ENCODE peak calls at places on chromosomes 6 and 20, in seven cellular contexts. D, Y, V, W, F, P and A are unnamed samples.

GRCh38 chr6:26231006-26231587 is 133.9 kb upstream of the BTN3A2 start:
- DNase-seq in W (no peak), P (no peak), V (no peak), F (no peak), Y (no peak), D (no peak), A (no peak)

GRCh38 chr6:55826941-55827340 is 48.4 kb downstream of the BMP5 start:
- DNase-seq in Y (peak; percentile 32), F (peak; percentile 14), V (no peak), W (no peak), D (no peak), P (no peak), A (no peak)

GRCh38 chr20:64077094-64077493 is 2.2 kb downstream of the RGS19 start:
- DNase-seq in F (no peak), V (peak; percentile 92), P (no peak), W (peak; percentile 80), Y (no peak), D (peak; percentile 48), A (no peak)

GRCh38 chr20:481167-481566 is 18.8 kb upstream of the TBC1D20 start:
- DNase-seq in D (no peak), W (no peak), P (no peak), F (no peak), Y (no peak), V (no peak), A (no peak)

GRCh38 chr20:2130062-2130591 is 28.5 kb downstream of the STK35 start:
- DNase-seq in V (no peak), W (no peak), D (no peak), Y (no peak), P (no peak), F (no peak), A (no peak)

GRCh38 chr20:63176035-63176434 is 39.9 kb downstream of the YTHDF1 start:
- DNase-seq in W (no peak), D (no peak), F (no peak), P (no peak), Y (peak; percentile 84), V (no peak), A (no peak)

GRCh38 chr20:8862092-8862491 is 206.8 kb upstream of the PLCB4 start:
- DNase-seq in F (no peak), W (no peak), D (no peak), P (no peak), Y (no peak), V (no peak), A (no peak)

GRCh38 chr6:110053395-110054240 is 75.5 kb downstream of the GPR6 start:
- DNase-seq in W (no peak), D (no peak), V (no peak), F (peak; percentile 72), Y (peak; percentile 82), P (no peak), A (peak; percentile 24)

GRCh38 chr6:31143148-31143547 is 4.3 kb upstream of the PSORS1C2 start:
- DNase-seq in W (peak; percentile 86), Y (peak; percentile 70), F (peak; percentile 95), V (no peak), P (no peak), D (no peak), A (peak; percentile 32)

GRCh38 chr20:10568032-10568431 is 105.8 kb downstream of the JAG1 start:
- DNase-seq in W (no peak), Y (no peak), P (no peak), F (peak; percentile 23), V (no peak), D (no peak), A (no peak)

GRCh38 chr20:5786930-5787826 is 37.0 kb downstream of the SHLD1 start:
- DNase-seq in D (no peak), P (no peak), V (no peak), F (no peak), W (no peak), Y (no peak), A (no peak)

GRCh38 chr6:134457941-134458340 is 140.0 kb upstream of the SGK1 start:
- DNase-seq in V (no peak), F (peak; percentile 58), P (no peak), D (no peak), W (no peak), Y (no peak), A (no peak)

GRCh38 chr20:2133318-2134183 is 31.9 kb downstream of the STK35 start:
- DNase-seq in F (peak; percentile 40), W (no peak), Y (peak; percentile 54), D (no peak), V (no peak), P (no peak), A (no peak)

GRCh38 chr6:55101157-55101556 is 73.2 kb upstream of the HCRTR2 start:
- DNase-seq in F (no peak), D (no peak), W (no peak), Y (no peak), V (no peak), P (no peak), A (no peak)

GRCh38 chr6:158655569-158656450 is 6.0 kb downstream of the SYTL3 start:
- DNase-seq in V (no peak), Y (no peak), P (no peak), D (no peak), F (no peak), W (no peak), A (no peak)

GRCh38 chr6:168307695-168308021 is 11.9 kb downstream of the DACT2 start:
- DNase-seq in P (no peak), F (no peak), W (no peak), V (peak; percentile 77), D (no peak), Y (no peak), A (no peak)

GRCh38 chr6:82263916-82264315 is 16.4 kb upstream of the IBTK start:
- DNase-seq in D (no peak), Y (no peak), P (no peak), V (no peak), W (no peak), F (no peak), A (no peak)

GRCh38 chr6:168155821-168156741 is 77.1 kb upstream of the FRMD1 start:
- DNase-seq in D (no peak), F (no peak), P (no peak), V (no peak), Y (no peak), W (no peak), A (no peak)

GRCh38 chr6:75436869-75437268 is 56.7 kb downstream of the FILIP1 start:
- DNase-seq in P (no peak), V (no peak), F (no peak), D (peak; percentile 20), W (peak; percentile 83), Y (no peak), A (no peak)

GRCh38 chr6:33589723-33590530 is 9.9 kb upstream of the BAK1 start:
- DNase-seq in V (peak; percentile 87), D (peak; percentile 84), F (peak; percentile 85), W (no peak), P (no peak), Y (peak; percentile 85), A (peak; percentile 57)

GRCh38 chr6:137033828-137034227 is 10.9 kb downstream of the IL20RA start:
- DNase-seq in W (no peak), V (no peak), D (no peak), Y (no peak), P (no peak), F (no peak), A (no peak)

GRCh38 chr6:34528996-34529664 is 27.0 kb downstream of the SPDEF start:
- DNase-seq in F (no peak), P (no peak), W (peak; percentile 14), D (no peak), Y (no peak), V (peak; percentile 49), A (no peak)

GRCh38 chr6:148513145-148514071 is 170.8 kb downstream of the SASH1 start:
- DNase-seq in P (no peak), Y (no peak), F (peak; percentile 40), V (no peak), W (peak; percentile 76), D (no peak), A (no peak)
- H3K27ac ChIP-seq in P (no peak overlapping the region), Y (no peak overlapping the region), F (no peak overlapping the region), V (peak overlapping the region; percentile 67), W (peak overlapping the region; percentile 78), D (peak overlapping the region; percentile 87), A (peak overlapping the region; percentile 85)

DNA sequence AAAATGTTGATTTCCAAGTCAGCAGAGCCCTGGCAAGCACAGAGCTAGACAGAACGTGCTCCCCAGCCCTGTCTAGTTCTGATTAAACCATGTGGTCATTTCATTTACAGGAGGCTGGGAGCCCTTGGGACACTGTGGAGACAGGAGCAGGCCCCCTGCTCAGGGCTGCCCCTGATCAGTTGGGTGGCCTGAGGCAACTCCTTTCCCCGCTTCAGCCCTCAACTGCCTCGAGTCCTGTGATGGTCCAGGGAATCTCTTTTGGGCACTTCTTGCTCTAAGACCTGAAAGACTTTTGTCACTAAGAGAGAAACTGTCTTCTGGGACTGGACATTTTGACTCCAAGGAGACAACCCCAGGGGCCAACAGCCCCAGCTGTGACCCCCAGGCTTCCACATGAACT is 13.5 kb downstream of the DYNLRB1 start:
- DNase-seq in F (no peak), V (no peak), P (no peak), D (no peak), Y (no peak), W (peak; percentile 13), A (no peak)
- H3K27ac ChIP-seq in F (no peak overlapping the region), V (no peak overlapping the region), P (no peak overlapping the region), D (no peak overlapping the region), Y (no peak overlapping the region), W (no peak overlapping the region), A (peak overlapping the region; percentile 34)

GRCh38 chr6:145872669-145873068 is 58.1 kb upstream of the FBXO30 start:
- DNase-seq in P (no peak), Y (no peak), V (no peak), W (no peak), F (no peak), D (no peak), A (no peak)

GRCh38 chr6:145880361-145880760 is 65.8 kb upstream of the FBXO30 start:
- DNase-seq in V (no peak), P (no peak), D (no peak), Y (no peak), F (no peak), W (no peak), A (no peak)

GRCh38 chr6:145878591-145879295 is 64.1 kb upstream of the FBXO30 start:
- DNase-seq in D (no peak), P (no peak), V (no peak), Y (no peak), F (no peak), W (no peak), A (no peak)

DNA sequence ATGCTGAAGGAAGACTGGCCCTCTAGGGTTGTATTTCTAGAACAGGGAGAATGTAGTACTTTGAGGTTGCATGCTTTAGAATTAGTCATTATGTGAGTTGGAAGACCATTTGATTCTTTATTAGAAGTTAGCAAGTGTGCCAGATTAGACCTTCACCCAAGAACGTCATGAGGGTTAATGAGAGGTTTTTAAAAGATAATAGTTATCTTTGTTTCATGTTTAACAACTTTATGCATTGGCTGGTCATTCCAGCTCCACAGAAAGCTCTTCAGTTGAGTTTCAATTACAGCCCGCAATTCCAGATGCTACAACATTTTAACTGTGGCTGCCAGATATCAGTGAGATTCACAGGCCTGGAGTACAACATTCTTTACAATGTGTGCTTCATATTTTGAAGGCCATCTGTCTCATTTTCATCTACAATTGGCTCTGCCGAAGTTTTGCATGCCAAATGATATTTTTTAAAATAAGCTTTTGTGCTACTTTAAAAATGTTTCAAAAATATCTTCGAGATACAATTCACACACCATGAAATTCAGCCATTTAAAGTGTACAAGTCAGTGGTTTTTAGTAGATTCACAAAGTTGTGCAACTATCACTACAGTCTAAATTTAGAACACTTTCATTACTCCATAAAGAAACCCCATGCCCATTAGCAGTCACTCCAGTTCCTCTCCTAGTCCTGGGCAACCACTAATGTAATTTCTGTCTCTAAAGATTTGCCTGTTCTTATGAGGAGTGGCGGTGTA is 61.1 kb upstream of the FBXO30 start:
- DNase-seq in W (no peak), Y (no peak), F (no peak), D (no peak), P (no peak), V (no peak), A (no peak)
- H3K27ac ChIP-seq in W (no peak overlapping the region), Y (no peak overlapping the region), F (no peak overlapping the region), D (no peak overlapping the region), P (no peak overlapping the region), V (no peak overlapping the region), A (no peak overlapping the region)

GRCh38 chr20:4711511-4711910 is 10.2 kb upstream of the PRND start:
- DNase-seq in D (no peak), Y (no peak), W (no peak), F (no peak), V (no peak), P (no peak), A (no peak)
- H3K27ac ChIP-seq in D (no peak overlapping the region), Y (no peak overlapping the region), W (no peak overlapping the region), F (no peak overlapping the region), V (no peak overlapping the region), P (no peak overlapping the region), A (no peak overlapping the region)